ENCODE peak calls at places on chromosome 6, in five cellular contexts. R is heart left ventricle; Z is aorta; E is CD8-positive, alpha-beta T cell; W is AG04450. P is an unnamed sample.

GRCh38 chr6:29737707-29738630 is 14.7 kb downstream of the HLA-F start:
- DNase-seq in R (peak), Z (peak), E (peak), W (peak), P (no peak)

GRCh38 chr6:6966569-6966968 is 141.2 kb upstream of the RREB1 start:
- DNase-seq in R (no peak), Z (no peak), E (no peak), W (no peak), P (no peak)

GRCh38 chr6:84249724-84250123 is 22.3 kb upstream of the CEP162 start:
- DNase-seq in R (no peak), Z (no peak), E (no peak), W (no peak), P (no peak)

GRCh38 chr6:22145823-22146379 is 150.9 kb downstream of the PRL start:
- DNase-seq in R (no peak), Z (no peak), E (no peak), W (peak), P (peak)

GRCh38 chr6:71478834-71479541 is 190.4 kb downstream of the OGFRL1 start:
- DNase-seq in R (no peak), Z (no peak), E (no peak), W (peak), P (no peak)

GRCh38 chr6:161439093-161439492 is 165.2 kb upstream of the AGPAT4 start:
- DNase-seq in R (peak), Z (peak), E (no peak), W (peak), P (no peak)

GRCh38 chr6:116029535-116029934 is 31.2 kb downstream of the FRK start:
- DNase-seq in R (no peak), Z (no peak), E (no peak), W (no peak), P (no peak)

GRCh38 chr6:26216886-26217713 is 129.9 kb downstream of the HFE start:
- DNase-seq in R (peak), Z (peak), E (peak), W (no peak), P (no peak)

GRCh38 chr6:143429970-143430369 is 20.5 kb downstream of the ADAT2 start:
- DNase-seq in R (no peak), Z (no peak), E (no peak), W (no peak), P (no peak)

GRCh38 chr6:130697661-130698535 is 129.3 kb upstream of the SMLR1 start:
- DNase-seq in R (no peak), Z (no peak), E (peak), W (peak), P (no peak)

GRCh38 chr6:4607026-4607704 is 169.0 kb upstream of the CDYL start:
- DNase-seq in R (no peak), Z (peak), E (no peak), W (peak), P (no peak)

GRCh38 chr6:42276008-42276890 is 58.6 kb upstream of the MRPS10 start:
- DNase-seq in R (peak), Z (no peak), E (no peak), W (no peak), P (no peak)

GRCh38 chr6:168937061-168937460 is 316.6 kb downstream of the THBS2 start:
- DNase-seq in R (no peak), Z (no peak), E (no peak), W (no peak), P (no peak)

GRCh38 chr6:25899123-25899522 is 25.1 kb upstream of the SLC17A3 start:
- DNase-seq in R (no peak), Z (no peak), E (no peak), W (no peak), P (no peak)

GRCh38 chr6:16491666-16492322 is 253.4 kb downstream of the GMPR start:
- DNase-seq in R (no peak), Z (no peak), E (no peak), W (no peak), P (no peak)

GRCh38 chr6:145245119-145245518 is 490.2 kb downstream of the EPM2A start:
- DNase-seq in R (no peak), Z (no peak), E (no peak), W (no peak), P (no peak)

GRCh38 chr6:82588859-82589412 is 225.3 kb downstream of the TPBG start:
- DNase-seq in R (no peak), Z (no peak), E (no peak), W (no peak), P (no peak)

GRCh38 chr6:96016781-96017180 is 1.0 kb downstream of the FUT9 start:
- DNase-seq in R (no peak), Z (no peak), E (no peak), W (no peak), P (no peak)

GRCh38 chr6:74755748-74756147 is 450.1 kb downstream of the COL12A1 start:
- DNase-seq in R (no peak), Z (no peak), E (no peak), W (no peak), P (no peak)

GRCh38 chr6:100186552-100186951 is 192.5 kb upstream of the MCHR2 start:
- DNase-seq in R (no peak), Z (no peak), E (no peak), W (no peak), P (no peak)

GRCh38 chr6:34459899-34460593 is 5.8 kb upstream of the PACSIN1 start:
- DNase-seq in R (no peak), Z (no peak), E (peak), W (no peak), P (peak)

GRCh38 chr6:142822882-142823578 is 121.9 kb downstream of the HIVEP2 start:
- DNase-seq in R (no peak), Z (no peak), E (no peak), W (no peak), P (peak)

GRCh38 chr6:95593025-95593424 is 15.7 kb downstream of the MANEA start:
- DNase-seq in R (no peak), Z (no peak), E (no peak), W (no peak), P (no peak)

GRCh38 chr6:149934249-149935156 is 7.3 kb upstream of the ULBP2 start:
- DNase-seq in R (peak), Z (peak), E (peak), W (peak), P (no peak)

GRCh38 chr6:170296423-170296745 is 5.5 kb upstream of the DLL1 start:
- DNase-seq in R (no peak), Z (no peak), E (no peak), W (no peak), P (no peak)

GRCh38 chr6:40714576-40715500 is 127.7 kb upstream of the LRFN2 start:
- DNase-seq in R (no peak), Z (no peak), E (no peak), W (no peak), P (no peak)

GRCh38 chr6:87431263-87431662 is 23.5 kb downstream of the CFAP206 start:
- DNase-seq in R (no peak), Z (no peak), E (no peak), W (no peak), P (no peak)

GRCh38 chr6:27867051-27867940 is 44.9 kb downstream of the OR2B2 start:
- DNase-seq in R (peak), Z (peak), E (peak), W (no peak), P (no peak)

GRCh38 chr6:95087394-95088097 is 489.8 kb upstream of the MANEA start:
- DNase-seq in R (no peak), Z (no peak), E (no peak), W (peak), P (no peak)

GRCh38 chr6:63816401-63816975 is 180.9 kb downstream of the PHF3 start:
- DNase-seq in R (no peak), Z (no peak), E (no peak), W (no peak), P (no peak)

GRCh38 chr6:112827793-112828192 is 480.7 kb downstream of the RFPL4B start:
- DNase-seq in R (peak), Z (peak), E (no peak), W (no peak), P (no peak)

GRCh38 chr6:47336334-47336733 is 26.6 kb upstream of the TNFRSF21 start:
- DNase-seq in R (no peak), Z (no peak), E (no peak), W (no peak), P (no peak)

GRCh38 chr6:112086744-112087135 is 542 bp downstream of the TUBE1 start:
- DNase-seq in R (no peak), Z (no peak), E (no peak), W (no peak), P (no peak)

GRCh38 chr6:96787846-96788580 is 49.3 kb downstream of the GPR63 start:
- DNase-seq in R (no peak), Z (no peak), E (no peak), W (no peak), P (peak)

GRCh38 chr6:53302678-53303360 is 45.9 kb downstream of the ELOVL5 start:
- DNase-seq in R (no peak), Z (no peak), E (peak), W (no peak), P (no peak)
- H3K27ac ChIP-seq in R (peak), Z (no peak), E (no peak), W (peak), P (no peak)

GRCh38 chr6:127520061-127520460 is 926 bp upstream of the MTCL3 start:
- DNase-seq in R (no peak), Z (no peak), E (peak), W (no peak), P (no peak)

GRCh38 chr6:127518212-127518709 is 874 bp downstream of the MTCL3 start:
- DNase-seq in R (no peak), Z (no peak), E (no peak), W (no peak), P (no peak)

GRCh38 chr6:127517698-127518097 is 1.4 kb downstream of the MTCL3 start:
- DNase-seq in R (no peak), Z (no peak), E (no peak), W (no peak), P (no peak)

GRCh38 chr6:127518710-127519468 is at the start of gene MTCL3:
- DNase-seq in R (no peak), Z (no peak), E (peak), W (no peak), P (peak)

DNA sequence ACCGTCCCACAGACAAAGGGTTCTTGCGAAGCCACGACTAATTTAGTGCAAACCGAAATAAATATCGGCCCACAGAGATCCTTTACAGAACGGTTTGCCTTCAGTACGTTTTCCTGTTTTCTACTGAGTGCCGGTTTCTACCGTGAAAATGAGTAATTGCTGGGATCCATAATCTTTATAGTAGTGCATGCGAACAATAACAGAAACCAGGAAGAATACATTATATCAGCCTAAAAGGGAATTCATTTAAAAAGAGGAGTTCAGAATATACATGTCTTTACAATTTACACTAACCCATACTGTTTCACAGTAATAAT is 292 bp upstream of the MTCL3 start:
- DNase-seq in R (no peak), Z (no peak), E (no peak), W (no peak), P (no peak)
- H3K27ac ChIP-seq in R (no peak), Z (no peak), E (no peak), W (peak), P (no peak)

DNA sequence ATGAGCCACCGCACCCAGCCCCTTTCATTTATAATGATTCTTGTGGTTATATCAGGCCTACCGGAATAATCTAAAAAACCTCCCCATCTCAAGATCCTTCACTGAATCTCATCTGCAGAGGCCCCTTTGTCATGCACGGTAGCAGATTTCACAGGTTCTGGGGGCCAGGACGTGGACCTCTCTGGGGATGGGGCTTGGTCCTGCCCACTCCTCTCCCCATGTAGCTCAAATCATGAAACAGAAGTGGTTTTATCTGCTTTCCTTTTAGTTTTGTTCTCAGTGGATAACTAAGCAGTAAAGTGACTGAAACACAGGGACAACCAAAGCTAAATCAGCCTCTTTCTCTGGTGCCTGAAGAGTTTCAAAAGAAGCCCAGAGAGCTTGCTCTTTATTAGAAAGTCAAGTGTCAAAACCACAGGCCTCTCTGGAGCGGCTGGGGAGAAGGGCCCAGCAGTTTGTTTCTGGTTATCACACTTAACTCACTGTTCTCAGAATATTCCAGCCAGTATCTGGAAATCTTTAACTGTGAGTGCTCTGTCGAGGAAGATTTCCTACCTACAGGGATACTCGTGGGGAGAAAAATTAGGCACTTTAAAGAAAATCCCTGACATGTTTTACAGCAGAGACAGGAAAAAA is 60.6 kb upstream of the FAM184A start:
- DNase-seq in R (no peak), Z (no peak), E (no peak), W (no peak), P (no peak)
- H3K27ac ChIP-seq in R (no peak), Z (no peak), E (no peak), W (no peak), P (no peak)

GRCh38 chr6:24709014-24709711 is 9.8 kb downstream of the C6orf62 start:
- DNase-seq in R (no peak), Z (no peak), E (no peak), W (no peak), P (no peak)
- H3K27ac ChIP-seq in R (no peak), Z (no peak), E (no peak), W (no peak), P (no peak)

GRCh38 chr6:56807335-56807991 is 147.4 kb upstream of the BEND6 start:
- DNase-seq in R (no peak), Z (no peak), E (no peak), W (no peak), P (no peak)
- H3K27ac ChIP-seq in R (no peak), Z (no peak), E (no peak), W (no peak), P (no peak)

DNA sequence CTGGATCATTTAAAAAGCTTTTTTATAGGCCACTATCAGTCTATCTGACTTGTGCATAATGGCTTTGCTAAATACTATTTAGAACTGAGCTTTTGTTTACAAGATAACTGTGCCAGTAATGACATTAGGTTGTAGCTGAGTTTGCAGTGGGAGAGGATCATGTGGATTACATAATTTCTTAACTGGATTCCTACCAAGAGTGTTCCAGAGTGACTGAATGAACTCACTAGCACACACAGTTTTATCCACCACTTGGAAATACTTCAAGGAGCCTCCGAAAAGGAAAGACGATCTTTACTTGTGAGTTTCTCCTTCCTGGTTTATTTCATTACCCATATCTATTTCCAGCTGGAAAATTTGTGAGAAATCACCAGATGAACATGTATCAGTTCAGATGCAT is 10.9 kb upstream of the SYNE1 start:
- DNase-seq in R (no peak), Z (no peak), E (no peak), W (no peak), P (no peak)
- H3K27ac ChIP-seq in R (no peak), Z (no peak), E (no peak), W (no peak), P (no peak)

GRCh38 chr6:134373966-134374365 is 56.1 kb upstream of the SGK1 start:
- DNase-seq in R (no peak), Z (no peak), E (no peak), W (no peak), P (no peak)
- H3K27ac ChIP-seq in R (peak), Z (no peak), E (no peak), W (peak), P (no peak)

GRCh38 chr6:14638562-14638931 is 521.0 kb downstream of the CD83 start:
- DNase-seq in R (no peak), Z (no peak), E (no peak), W (no peak), P (no peak)
- H3K27ac ChIP-seq in R (peak), Z (no peak), E (no peak), W (no peak), P (no peak)

GRCh38 chr6:157326979-157327378 is 3.7 kb upstream of the TMEM242 start:
- DNase-seq in R (no peak), Z (no peak), E (no peak), W (no peak), P (no peak)
- H3K27ac ChIP-seq in R (peak), Z (peak), E (no peak), W (no peak), P (no peak)

DNA sequence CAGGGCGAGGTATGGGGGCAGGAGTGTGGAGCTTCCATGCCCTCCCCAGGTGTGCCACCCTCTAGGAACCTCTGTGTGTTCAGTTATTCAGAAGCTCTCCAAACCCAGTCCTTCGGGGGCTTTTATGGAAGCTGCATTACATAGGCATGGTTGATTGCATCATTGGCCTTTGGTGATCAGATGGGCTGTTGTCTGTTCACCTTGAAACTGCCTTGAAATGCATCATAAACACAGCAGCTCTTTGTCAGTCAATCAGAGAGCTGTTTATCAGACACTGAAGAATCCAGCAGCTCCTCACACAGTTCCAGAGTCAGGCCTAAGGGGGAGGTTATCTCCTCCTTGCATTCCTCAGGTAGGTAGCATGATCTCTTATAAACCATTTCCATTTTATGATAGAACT is 62.4 kb downstream of the E2F3 start:
- DNase-seq in R (no peak), Z (no peak), E (no peak), W (no peak), P (no peak)
- H3K27ac ChIP-seq in R (no peak), Z (no peak), E (no peak), W (no peak), P (no peak)